ENCODE peak calls at places on chromosomes 5 and 9, in four cellular contexts. H, P, L and C are unnamed samples.
A peak's percentile ranks its signal among the peaks of the same experiment; 100 is the strongest.

GRCh38 chr9:37979844-37980243 is 75.9 kb upstream of the SLC25A51 start:
- DNase-seq in P (no peak), H (no peak), L (no peak), C (no peak)

GRCh38 chr5:171300358-171300757 is 8.7 kb upstream of the TLX3 start:
- DNase-seq in L (no peak), P (no peak), H (no peak), C (no peak)

GRCh38 chr5:4639959-4640358 is 500.2 kb upstream of the ADAMTS16 start:
- DNase-seq in P (no peak), L (no peak), H (no peak), C (no peak)

GRCh38 chr9:5364294-5364990 is 24.8 kb upstream of the RLN1 start:
- DNase-seq in L (no peak), H (no peak), P (peak; percentile 46), C (no peak)

GRCh38 chr5:168409601-168410458 is 76.4 kb upstream of the RARS1 start:
- DNase-seq in L (no peak), H (no peak), P (peak; percentile 91), C (no peak)

GRCh38 chr5:38265546-38266179 is 7.3 kb downstream of the EGFLAM start:
- DNase-seq in H (no peak), L (no peak), P (peak; percentile 40), C (peak; percentile 18)

GRCh38 chr9:106697390-106697789 is 165.6 kb upstream of the ZNF462 start:
- DNase-seq in L (no peak), P (no peak), H (no peak), C (no peak)

GRCh38 chr9:37005517-37006140 is 28.4 kb downstream of the PAX5 start:
- DNase-seq in H (no peak), L (no peak), P (no peak), C (no peak)

GRCh38 chr9:18485691-18486090 is 11.7 kb downstream of the ADAMTSL1 start:
- DNase-seq in H (no peak), L (no peak), P (peak; percentile 66), C (no peak)

GRCh38 chr9:99162759-99163364 is 57.9 kb downstream of the TGFBR1 start:
- DNase-seq in P (peak; percentile 51), H (no peak), L (no peak), C (peak; percentile 50)

DNA sequence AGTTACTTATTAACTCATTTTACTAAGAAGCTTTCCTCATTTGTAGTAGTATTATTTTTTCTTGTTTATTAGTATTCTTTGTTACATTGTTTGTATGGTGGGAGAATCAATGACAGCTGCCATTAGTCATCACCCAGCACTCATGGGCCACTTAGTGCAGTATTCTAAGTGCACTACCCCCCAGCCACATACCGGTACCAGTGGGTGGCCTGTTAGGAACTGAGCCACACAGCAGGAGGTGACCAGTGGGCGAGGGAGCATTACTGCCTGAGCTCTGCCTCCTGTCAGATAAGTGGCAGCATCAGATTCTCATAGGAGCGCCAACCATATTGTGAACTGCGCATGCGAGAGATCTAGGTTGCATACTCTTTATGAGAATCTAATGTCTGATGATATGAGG is 24.2 kb upstream of the CAMLG start:
- DNase-seq in P (no peak), L (no peak), H (no peak), C (no peak)
- H3K36me3 ChIP-seq in P (peaks cover 48% of the 10 kb centered on the region), L (peaks cover 96% of the 10 kb centered on the region), H (peaks cover 21% of the 10 kb centered on the region), C (no peaks in the 10 kb centered on the region)

GRCh38 chr5:149803641-149804468 is 73.7 kb downstream of the PPARGC1B start:
- DNase-seq in P (peak; percentile 16), H (no peak), L (no peak), C (no peak)
- H3K4me1 ChIP-seq in P (peaks cover 15% of the 10 kb centered on the region), H (peaks cover 11% of the 10 kb centered on the region), L (peaks cover 44% of the 10 kb centered on the region), C (no peaks in the 10 kb centered on the region)

DNA sequence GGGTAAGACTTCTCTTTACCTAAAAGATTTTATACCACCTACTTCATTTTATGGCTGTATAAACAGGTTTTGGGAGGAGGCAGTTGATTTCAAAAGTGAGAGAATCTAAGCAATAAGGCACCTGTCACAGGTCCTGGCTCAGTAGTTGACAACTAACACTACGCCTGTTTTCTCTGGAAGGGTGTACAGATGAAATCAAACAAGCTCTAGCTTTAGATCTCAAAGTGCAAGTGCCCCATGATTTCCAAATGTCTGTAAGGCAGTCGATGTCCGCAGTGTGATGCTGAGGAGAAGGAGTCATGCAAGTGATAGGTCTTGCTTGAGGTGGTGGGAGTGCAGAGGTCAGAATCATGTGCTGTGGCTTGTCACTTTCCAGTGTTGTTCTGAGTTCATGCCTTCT is 66.1 kb downstream of the GPR21 start:
- DNase-seq in L (no peak), P (no peak), H (no peak), C (no peak)
- H3K36me3 ChIP-seq in L (peaks cover 95% of the 10 kb centered on the region), P (peaks cover 59% of the 10 kb centered on the region), H (peaks cover 31% of the 10 kb centered on the region), C (peaks cover 29% of the 10 kb centered on the region)

GRCh38 chr9:121650220-121651013 is 1.0 kb upstream of the DAB2IP start:
- DNase-seq in H (peak; percentile 86), P (peak; percentile 56), L (peak; percentile 72), C (no peak)

GRCh38 chr9:121649476-121650219 is 1.8 kb upstream of the DAB2IP start:
- DNase-seq in L (no peak), H (no peak), P (no peak), C (no peak)

GRCh38 chr9:121646992-121647391 is 4.4 kb upstream of the DAB2IP start:
- DNase-seq in L (no peak), P (no peak), H (no peak), C (no peak)

GRCh38 chr9:121648172-121648571 is 3.3 kb upstream of the DAB2IP start:
- DNase-seq in L (no peak), P (no peak), H (no peak), C (no peak)

GRCh38 chr9:121648799-121649198 is 2.6 kb upstream of the DAB2IP start:
- DNase-seq in L (no peak), H (no peak), P (no peak), C (no peak)
- H3K4me1 ChIP-seq in L (peaks cover 29% of the 10 kb centered on the region), H (peaks cover 26% of the 10 kb centered on the region), P (peaks cover 9% of the 10 kb centered on the region), C (no peaks in the 10 kb centered on the region)